ENCODE peak calls at places on chromosome 18, in eight cellular contexts. One of them, this sample, is unnamed.

GRCh38 chr18:57094199-57094598 is 52.7 kb upstream of the BOD1L2 start:
- DNase-seq in NCI-H2081: no peak
- DNase-seq in SHP77: no peak
- DNase-seq in head of caudate nucleus: no peak
- DNase-seq in activated CD4-positive, CD25-positive, alpha-beta regulatory T cell treated with anti-CD3 and anti-CD28 coated beads, Interleukin-2, amount 50 U/mL, for 72 hours: no peak
- DNase-seq in neural crest cell: no peak
- DNase-seq in activated T-helper 1 cell treated with anti-CD3 and anti-CD28 coated beads, Interleukin-12 subunit alpha, Interleukin-12 subunit beta, Interleukin-2, Interleukin-4 antibody, amounts not matched to agents 30 ng/mL and 10 ng/mL and 1 ng/mL, durations not matched to agents 14 hours and 24 hours and 36 hours: no peak
- DNase-seq in CD4-positive, alpha-beta memory T cell: no peak
- DNase-seq in this sample: no peak

GRCh38 chr18:79945118-79946042 is 6.1 kb downstream of the SLC66A2 start:
- DNase-seq in activated T-helper 1 cell treated with anti-CD3 and anti-CD28 coated beads, Interleukin-12 subunit alpha, Interleukin-12 subunit beta, Interleukin-2, Interleukin-4 antibody, amounts not matched to agents 30 ng/mL and 10 ng/mL and 1 ng/mL, durations not matched to agents 14 hours and 24 hours and 36 hours: no peak
- DNase-seq in neural crest cell: no peak
- DNase-seq in SHP77: no peak
- DNase-seq in NCI-H2081: no peak
- DNase-seq in CD4-positive, alpha-beta memory T cell: no peak
- DNase-seq in activated CD4-positive, CD25-positive, alpha-beta regulatory T cell treated with anti-CD3 and anti-CD28 coated beads, Interleukin-2, amount 50 U/mL, for 72 hours: peak
- DNase-seq in head of caudate nucleus: peak
- DNase-seq in this sample: no peak

GRCh38 chr18:9216459-9216858 is 79.9 kb downstream of the ANKRD12 start:
- DNase-seq in activated CD4-positive, CD25-positive, alpha-beta regulatory T cell treated with anti-CD3 and anti-CD28 coated beads, Interleukin-2, amount 50 U/mL, for 72 hours: no peak
- DNase-seq in SHP77: no peak
- DNase-seq in activated T-helper 1 cell treated with anti-CD3 and anti-CD28 coated beads, Interleukin-12 subunit alpha, Interleukin-12 subunit beta, Interleukin-2, Interleukin-4 antibody, amounts not matched to agents 30 ng/mL and 10 ng/mL and 1 ng/mL, durations not matched to agents 14 hours and 24 hours and 36 hours: no peak
- DNase-seq in neural crest cell: no peak
- DNase-seq in NCI-H2081: no peak
- DNase-seq in CD4-positive, alpha-beta memory T cell: no peak
- DNase-seq in head of caudate nucleus: no peak
- DNase-seq in this sample: no peak

GRCh38 chr18:55999641-56000040 is 411.6 kb upstream of the TCF4 start:
- DNase-seq in head of caudate nucleus: no peak
- DNase-seq in neural crest cell: no peak
- DNase-seq in activated T-helper 1 cell treated with anti-CD3 and anti-CD28 coated beads, Interleukin-12 subunit alpha, Interleukin-12 subunit beta, Interleukin-2, Interleukin-4 antibody, amounts not matched to agents 30 ng/mL and 10 ng/mL and 1 ng/mL, durations not matched to agents 14 hours and 24 hours and 36 hours: no peak
- DNase-seq in SHP77: no peak
- DNase-seq in NCI-H2081: no peak
- DNase-seq in CD4-positive, alpha-beta memory T cell: no peak
- DNase-seq in activated CD4-positive, CD25-positive, alpha-beta regulatory T cell treated with anti-CD3 and anti-CD28 coated beads, Interleukin-2, amount 50 U/mL, for 72 hours: no peak
- DNase-seq in this sample: no peak

GRCh38 chr18:73636355-73636754 is 511.3 kb downstream of the FBXO15 start:
- DNase-seq in SHP77: no peak
- DNase-seq in NCI-H2081: no peak
- DNase-seq in activated CD4-positive, CD25-positive, alpha-beta regulatory T cell treated with anti-CD3 and anti-CD28 coated beads, Interleukin-2, amount 50 U/mL, for 72 hours: no peak
- DNase-seq in neural crest cell: no peak
- DNase-seq in CD4-positive, alpha-beta memory T cell: no peak
- DNase-seq in head of caudate nucleus: no peak
- DNase-seq in activated T-helper 1 cell treated with anti-CD3 and anti-CD28 coated beads, Interleukin-12 subunit alpha, Interleukin-12 subunit beta, Interleukin-2, Interleukin-4 antibody, amounts not matched to agents 30 ng/mL and 10 ng/mL and 1 ng/mL, durations not matched to agents 14 hours and 24 hours and 36 hours: no peak
- DNase-seq in this sample: no peak

GRCh38 chr18:80175451-80176235 is 66.6 kb downstream of the ADNP2 start:
- DNase-seq in activated T-helper 1 cell treated with anti-CD3 and anti-CD28 coated beads, Interleukin-12 subunit alpha, Interleukin-12 subunit beta, Interleukin-2, Interleukin-4 antibody, amounts not matched to agents 30 ng/mL and 10 ng/mL and 1 ng/mL, durations not matched to agents 14 hours and 24 hours and 36 hours: no peak
- DNase-seq in head of caudate nucleus: no peak
- DNase-seq in neural crest cell: no peak
- DNase-seq in activated CD4-positive, CD25-positive, alpha-beta regulatory T cell treated with anti-CD3 and anti-CD28 coated beads, Interleukin-2, amount 50 U/mL, for 72 hours: no peak
- DNase-seq in CD4-positive, alpha-beta memory T cell: peak
- DNase-seq in NCI-H2081: peak
- DNase-seq in SHP77: no peak
- DNase-seq in this sample: no peak

GRCh38 chr18:57942090-57942489 is 101.9 kb upstream of the NEDD4L start:
- DNase-seq in CD4-positive, alpha-beta memory T cell: no peak
- DNase-seq in activated T-helper 1 cell treated with anti-CD3 and anti-CD28 coated beads, Interleukin-12 subunit alpha, Interleukin-12 subunit beta, Interleukin-2, Interleukin-4 antibody, amounts not matched to agents 30 ng/mL and 10 ng/mL and 1 ng/mL, durations not matched to agents 14 hours and 24 hours and 36 hours: no peak
- DNase-seq in NCI-H2081: no peak
- DNase-seq in neural crest cell: no peak
- DNase-seq in activated CD4-positive, CD25-positive, alpha-beta regulatory T cell treated with anti-CD3 and anti-CD28 coated beads, Interleukin-2, amount 50 U/mL, for 72 hours: no peak
- DNase-seq in head of caudate nucleus: no peak
- DNase-seq in SHP77: no peak
- DNase-seq in this sample: no peak

GRCh38 chr18:43662657-43663056 is 385.4 kb upstream of the SYT4 start:
- DNase-seq in head of caudate nucleus: no peak
- DNase-seq in NCI-H2081: no peak
- DNase-seq in activated T-helper 1 cell treated with anti-CD3 and anti-CD28 coated beads, Interleukin-12 subunit alpha, Interleukin-12 subunit beta, Interleukin-2, Interleukin-4 antibody, amounts not matched to agents 30 ng/mL and 10 ng/mL and 1 ng/mL, durations not matched to agents 14 hours and 24 hours and 36 hours: no peak
- DNase-seq in neural crest cell: no peak
- DNase-seq in SHP77: no peak
- DNase-seq in activated CD4-positive, CD25-positive, alpha-beta regulatory T cell treated with anti-CD3 and anti-CD28 coated beads, Interleukin-2, amount 50 U/mL, for 72 hours: no peak
- DNase-seq in CD4-positive, alpha-beta memory T cell: no peak
- DNase-seq in this sample: no peak

GRCh38 chr18:4233468-4233867 is 221.6 kb downstream of the DLGAP1 start:
- DNase-seq in NCI-H2081: no peak
- DNase-seq in activated CD4-positive, CD25-positive, alpha-beta regulatory T cell treated with anti-CD3 and anti-CD28 coated beads, Interleukin-2, amount 50 U/mL, for 72 hours: no peak
- DNase-seq in activated T-helper 1 cell treated with anti-CD3 and anti-CD28 coated beads, Interleukin-12 subunit alpha, Interleukin-12 subunit beta, Interleukin-2, Interleukin-4 antibody, amounts not matched to agents 30 ng/mL and 10 ng/mL and 1 ng/mL, durations not matched to agents 14 hours and 24 hours and 36 hours: no peak
- DNase-seq in SHP77: no peak
- DNase-seq in neural crest cell: no peak
- DNase-seq in CD4-positive, alpha-beta memory T cell: no peak
- DNase-seq in head of caudate nucleus: no peak
- DNase-seq in this sample: no peak

GRCh38 chr18:77346446-77346845 is 96.8 kb downstream of the GALR1 start:
- DNase-seq in CD4-positive, alpha-beta memory T cell: no peak
- DNase-seq in SHP77: no peak
- DNase-seq in NCI-H2081: no peak
- DNase-seq in neural crest cell: no peak
- DNase-seq in activated T-helper 1 cell treated with anti-CD3 and anti-CD28 coated beads, Interleukin-12 subunit alpha, Interleukin-12 subunit beta, Interleukin-2, Interleukin-4 antibody, amounts not matched to agents 30 ng/mL and 10 ng/mL and 1 ng/mL, durations not matched to agents 14 hours and 24 hours and 36 hours: no peak
- DNase-seq in head of caudate nucleus: no peak
- DNase-seq in activated CD4-positive, CD25-positive, alpha-beta regulatory T cell treated with anti-CD3 and anti-CD28 coated beads, Interleukin-2, amount 50 U/mL, for 72 hours: no peak
- DNase-seq in this sample: no peak

GRCh38 chr18:65725421-65726050 is 25.3 kb upstream of the CDH7 start:
- DNase-seq in activated T-helper 1 cell treated with anti-CD3 and anti-CD28 coated beads, Interleukin-12 subunit alpha, Interleukin-12 subunit beta, Interleukin-2, Interleukin-4 antibody, amounts not matched to agents 30 ng/mL and 10 ng/mL and 1 ng/mL, durations not matched to agents 14 hours and 24 hours and 36 hours: no peak
- DNase-seq in activated CD4-positive, CD25-positive, alpha-beta regulatory T cell treated with anti-CD3 and anti-CD28 coated beads, Interleukin-2, amount 50 U/mL, for 72 hours: no peak
- DNase-seq in CD4-positive, alpha-beta memory T cell: no peak
- DNase-seq in head of caudate nucleus: peak
- DNase-seq in NCI-H2081: peak
- DNase-seq in SHP77: peak
- DNase-seq in neural crest cell: peak
- DNase-seq in this sample: peak

GRCh38 chr18:49752095-49752457 is 61.3 kb downstream of the ACAA2 start:
- DNase-seq in neural crest cell: no peak
- DNase-seq in activated T-helper 1 cell treated with anti-CD3 and anti-CD28 coated beads, Interleukin-12 subunit alpha, Interleukin-12 subunit beta, Interleukin-2, Interleukin-4 antibody, amounts not matched to agents 30 ng/mL and 10 ng/mL and 1 ng/mL, durations not matched to agents 14 hours and 24 hours and 36 hours: no peak
- DNase-seq in CD4-positive, alpha-beta memory T cell: no peak
- DNase-seq in NCI-H2081: no peak
- DNase-seq in head of caudate nucleus: no peak
- DNase-seq in SHP77: no peak
- DNase-seq in activated CD4-positive, CD25-positive, alpha-beta regulatory T cell treated with anti-CD3 and anti-CD28 coated beads, Interleukin-2, amount 50 U/mL, for 72 hours: no peak
- DNase-seq in this sample: no peak

GRCh38 chr18:61394983-61395382 is 61.8 kb downstream of the CDH20 start:
- DNase-seq in neural crest cell: no peak
- DNase-seq in SHP77: no peak
- DNase-seq in NCI-H2081: no peak
- DNase-seq in CD4-positive, alpha-beta memory T cell: no peak
- DNase-seq in activated T-helper 1 cell treated with anti-CD3 and anti-CD28 coated beads, Interleukin-12 subunit alpha, Interleukin-12 subunit beta, Interleukin-2, Interleukin-4 antibody, amounts not matched to agents 30 ng/mL and 10 ng/mL and 1 ng/mL, durations not matched to agents 14 hours and 24 hours and 36 hours: no peak
- DNase-seq in head of caudate nucleus: no peak
- DNase-seq in activated CD4-positive, CD25-positive, alpha-beta regulatory T cell treated with anti-CD3 and anti-CD28 coated beads, Interleukin-2, amount 50 U/mL, for 72 hours: no peak
- DNase-seq in this sample: no peak

GRCh38 chr18:29430416-29430815 is 1253.5 kb upstream of the CDH2 start:
- DNase-seq in NCI-H2081: no peak
- DNase-seq in SHP77: no peak
- DNase-seq in neural crest cell: no peak
- DNase-seq in head of caudate nucleus: no peak
- DNase-seq in activated T-helper 1 cell treated with anti-CD3 and anti-CD28 coated beads, Interleukin-12 subunit alpha, Interleukin-12 subunit beta, Interleukin-2, Interleukin-4 antibody, amounts not matched to agents 30 ng/mL and 10 ng/mL and 1 ng/mL, durations not matched to agents 14 hours and 24 hours and 36 hours: no peak
- DNase-seq in CD4-positive, alpha-beta memory T cell: no peak
- DNase-seq in activated CD4-positive, CD25-positive, alpha-beta regulatory T cell treated with anti-CD3 and anti-CD28 coated beads, Interleukin-2, amount 50 U/mL, for 72 hours: no peak
- DNase-seq in this sample: no peak

GRCh38 chr18:45284174-45284573 is 331.1 kb upstream of the SLC14A2 start:
- DNase-seq in neural crest cell: no peak
- DNase-seq in activated T-helper 1 cell treated with anti-CD3 and anti-CD28 coated beads, Interleukin-12 subunit alpha, Interleukin-12 subunit beta, Interleukin-2, Interleukin-4 antibody, amounts not matched to agents 30 ng/mL and 10 ng/mL and 1 ng/mL, durations not matched to agents 14 hours and 24 hours and 36 hours: no peak
- DNase-seq in NCI-H2081: no peak
- DNase-seq in CD4-positive, alpha-beta memory T cell: no peak
- DNase-seq in activated CD4-positive, CD25-positive, alpha-beta regulatory T cell treated with anti-CD3 and anti-CD28 coated beads, Interleukin-2, amount 50 U/mL, for 72 hours: no peak
- DNase-seq in head of caudate nucleus: no peak
- DNase-seq in SHP77: no peak
- DNase-seq in this sample: no peak

GRCh38 chr18:57275111-57275510 is 77.2 kb upstream of the ST8SIA3 start:
- DNase-seq in head of caudate nucleus: no peak
- DNase-seq in neural crest cell: no peak
- DNase-seq in SHP77: no peak
- DNase-seq in activated CD4-positive, CD25-positive, alpha-beta regulatory T cell treated with anti-CD3 and anti-CD28 coated beads, Interleukin-2, amount 50 U/mL, for 72 hours: no peak
- DNase-seq in activated T-helper 1 cell treated with anti-CD3 and anti-CD28 coated beads, Interleukin-12 subunit alpha, Interleukin-12 subunit beta, Interleukin-2, Interleukin-4 antibody, amounts not matched to agents 30 ng/mL and 10 ng/mL and 1 ng/mL, durations not matched to agents 14 hours and 24 hours and 36 hours: no peak
- DNase-seq in NCI-H2081: no peak
- DNase-seq in CD4-positive, alpha-beta memory T cell: no peak
- DNase-seq in this sample: no peak

GRCh38 chr18:7174359-7175107 is 56.4 kb upstream of the LRRC30 start:
- DNase-seq in activated CD4-positive, CD25-positive, alpha-beta regulatory T cell treated with anti-CD3 and anti-CD28 coated beads, Interleukin-2, amount 50 U/mL, for 72 hours: no peak
- DNase-seq in CD4-positive, alpha-beta memory T cell: no peak
- DNase-seq in head of caudate nucleus: peak
- DNase-seq in NCI-H2081: no peak
- DNase-seq in SHP77: peak
- DNase-seq in neural crest cell: no peak
- DNase-seq in activated T-helper 1 cell treated with anti-CD3 and anti-CD28 coated beads, Interleukin-12 subunit alpha, Interleukin-12 subunit beta, Interleukin-2, Interleukin-4 antibody, amounts not matched to agents 30 ng/mL and 10 ng/mL and 1 ng/mL, durations not matched to agents 14 hours and 24 hours and 36 hours: no peak
- DNase-seq in this sample: peak

GRCh38 chr18:27723168-27723567 is 453.8 kb downstream of the CDH2 start:
- DNase-seq in neural crest cell: no peak
- DNase-seq in NCI-H2081: no peak
- DNase-seq in head of caudate nucleus: no peak
- DNase-seq in SHP77: no peak
- DNase-seq in activated CD4-positive, CD25-positive, alpha-beta regulatory T cell treated with anti-CD3 and anti-CD28 coated beads, Interleukin-2, amount 50 U/mL, for 72 hours: no peak
- DNase-seq in CD4-positive, alpha-beta memory T cell: no peak
- DNase-seq in activated T-helper 1 cell treated with anti-CD3 and anti-CD28 coated beads, Interleukin-12 subunit alpha, Interleukin-12 subunit beta, Interleukin-2, Interleukin-4 antibody, amounts not matched to agents 30 ng/mL and 10 ng/mL and 1 ng/mL, durations not matched to agents 14 hours and 24 hours and 36 hours: no peak
- DNase-seq in this sample: no peak

GRCh38 chr18:23354625-23355024 is 98.5 kb upstream of the RIOK3 start:
- DNase-seq in CD4-positive, alpha-beta memory T cell: no peak
- DNase-seq in activated CD4-positive, CD25-positive, alpha-beta regulatory T cell treated with anti-CD3 and anti-CD28 coated beads, Interleukin-2, amount 50 U/mL, for 72 hours: no peak
- DNase-seq in activated T-helper 1 cell treated with anti-CD3 and anti-CD28 coated beads, Interleukin-12 subunit alpha, Interleukin-12 subunit beta, Interleukin-2, Interleukin-4 antibody, amounts not matched to agents 30 ng/mL and 10 ng/mL and 1 ng/mL, durations not matched to agents 14 hours and 24 hours and 36 hours: no peak
- DNase-seq in NCI-H2081: no peak
- DNase-seq in head of caudate nucleus: no peak
- DNase-seq in SHP77: no peak
- DNase-seq in neural crest cell: no peak
- DNase-seq in this sample: no peak

GRCh38 chr18:54608008-54608642 is 17.1 kb downstream of the DYNAP start:
- DNase-seq in CD4-positive, alpha-beta memory T cell: no peak
- DNase-seq in neural crest cell: no peak
- DNase-seq in head of caudate nucleus: no peak
- DNase-seq in NCI-H2081: no peak
- DNase-seq in SHP77: no peak
- DNase-seq in activated CD4-positive, CD25-positive, alpha-beta regulatory T cell treated with anti-CD3 and anti-CD28 coated beads, Interleukin-2, amount 50 U/mL, for 72 hours: no peak
- DNase-seq in activated T-helper 1 cell treated with anti-CD3 and anti-CD28 coated beads, Interleukin-12 subunit alpha, Interleukin-12 subunit beta, Interleukin-2, Interleukin-4 antibody, amounts not matched to agents 30 ng/mL and 10 ng/mL and 1 ng/mL, durations not matched to agents 14 hours and 24 hours and 36 hours: no peak
- DNase-seq in this sample: no peak

GRCh38 chr18:23377669-23378469 is 75.2 kb upstream of the RIOK3 start:
- DNase-seq in NCI-H2081: no peak
- DNase-seq in head of caudate nucleus: no peak
- DNase-seq in CD4-positive, alpha-beta memory T cell: no peak
- DNase-seq in SHP77: no peak
- DNase-seq in activated T-helper 1 cell treated with anti-CD3 and anti-CD28 coated beads, Interleukin-12 subunit alpha, Interleukin-12 subunit beta, Interleukin-2, Interleukin-4 antibody, amounts not matched to agents 30 ng/mL and 10 ng/mL and 1 ng/mL, durations not matched to agents 14 hours and 24 hours and 36 hours: no peak
- DNase-seq in activated CD4-positive, CD25-positive, alpha-beta regulatory T cell treated with anti-CD3 and anti-CD28 coated beads, Interleukin-2, amount 50 U/mL, for 72 hours: no peak
- DNase-seq in neural crest cell: no peak
- DNase-seq in this sample: no peak

GRCh38 chr18:75408554-75409506 is 18.7 kb downstream of the SMIM21 start:
- DNase-seq in head of caudate nucleus: no peak
- DNase-seq in SHP77: peak
- DNase-seq in neural crest cell: no peak
- DNase-seq in CD4-positive, alpha-beta memory T cell: no peak
- DNase-seq in activated CD4-positive, CD25-positive, alpha-beta regulatory T cell treated with anti-CD3 and anti-CD28 coated beads, Interleukin-2, amount 50 U/mL, for 72 hours: no peak
- DNase-seq in NCI-H2081: no peak
- DNase-seq in activated T-helper 1 cell treated with anti-CD3 and anti-CD28 coated beads, Interleukin-12 subunit alpha, Interleukin-12 subunit beta, Interleukin-2, Interleukin-4 antibody, amounts not matched to agents 30 ng/mL and 10 ng/mL and 1 ng/mL, durations not matched to agents 14 hours and 24 hours and 36 hours: peak
- DNase-seq in this sample: no peak

GRCh38 chr18:215448-216010 is 52.3 kb downstream of the THOC1 start:
- DNase-seq in neural crest cell: no peak
- DNase-seq in NCI-H2081: no peak
- DNase-seq in SHP77: no peak
- DNase-seq in head of caudate nucleus: no peak
- DNase-seq in CD4-positive, alpha-beta memory T cell: no peak
- DNase-seq in activated CD4-positive, CD25-positive, alpha-beta regulatory T cell treated with anti-CD3 and anti-CD28 coated beads, Interleukin-2, amount 50 U/mL, for 72 hours: no peak
- DNase-seq in activated T-helper 1 cell treated with anti-CD3 and anti-CD28 coated beads, Interleukin-12 subunit alpha, Interleukin-12 subunit beta, Interleukin-2, Interleukin-4 antibody, amounts not matched to agents 30 ng/mL and 10 ng/mL and 1 ng/mL, durations not matched to agents 14 hours and 24 hours and 36 hours: no peak
- DNase-seq in this sample: no peak

GRCh38 chr18:904135-905090 is at the start of gene ADCYAP1:
- DNase-seq in NCI-H2081: no peak
- DNase-seq in neural crest cell: no peak
- DNase-seq in activated CD4-positive, CD25-positive, alpha-beta regulatory T cell treated with anti-CD3 and anti-CD28 coated beads, Interleukin-2, amount 50 U/mL, for 72 hours: no peak
- DNase-seq in activated T-helper 1 cell treated with anti-CD3 and anti-CD28 coated beads, Interleukin-12 subunit alpha, Interleukin-12 subunit beta, Interleukin-2, Interleukin-4 antibody, amounts not matched to agents 30 ng/mL and 10 ng/mL and 1 ng/mL, durations not matched to agents 14 hours and 24 hours and 36 hours: no peak
- DNase-seq in CD4-positive, alpha-beta memory T cell: no peak
- DNase-seq in head of caudate nucleus: no peak
- DNase-seq in SHP77: peak
- DNase-seq in this sample: no peak

GRCh38 chr18:53567935-53568574 is 656.4 kb downstream of the MBD2 start:
- DNase-seq in activated CD4-positive, CD25-positive, alpha-beta regulatory T cell treated with anti-CD3 and anti-CD28 coated beads, Interleukin-2, amount 50 U/mL, for 72 hours: no peak
- DNase-seq in head of caudate nucleus: no peak
- DNase-seq in SHP77: peak
- DNase-seq in NCI-H2081: peak
- DNase-seq in activated T-helper 1 cell treated with anti-CD3 and anti-CD28 coated beads, Interleukin-12 subunit alpha, Interleukin-12 subunit beta, Interleukin-2, Interleukin-4 antibody, amounts not matched to agents 30 ng/mL and 10 ng/mL and 1 ng/mL, durations not matched to agents 14 hours and 24 hours and 36 hours: no peak
- DNase-seq in neural crest cell: peak
- DNase-seq in CD4-positive, alpha-beta memory T cell: peak
- DNase-seq in this sample: peak

GRCh38 chr18:8426401-8426800 is 182.8 kb upstream of the RAB12 start:
- DNase-seq in neural crest cell: peak
- DNase-seq in activated CD4-positive, CD25-positive, alpha-beta regulatory T cell treated with anti-CD3 and anti-CD28 coated beads, Interleukin-2, amount 50 U/mL, for 72 hours: no peak
- DNase-seq in CD4-positive, alpha-beta memory T cell: no peak
- DNase-seq in head of caudate nucleus: peak
- DNase-seq in activated T-helper 1 cell treated with anti-CD3 and anti-CD28 coated beads, Interleukin-12 subunit alpha, Interleukin-12 subunit beta, Interleukin-2, Interleukin-4 antibody, amounts not matched to agents 30 ng/mL and 10 ng/mL and 1 ng/mL, durations not matched to agents 14 hours and 24 hours and 36 hours: no peak
- DNase-seq in NCI-H2081: no peak
- DNase-seq in SHP77: no peak
- DNase-seq in this sample: no peak

GRCh38 chr18:5851998-5852397 is 43.3 kb downstream of the TMEM200C start:
- DNase-seq in activated T-helper 1 cell treated with anti-CD3 and anti-CD28 coated beads, Interleukin-12 subunit alpha, Interleukin-12 subunit beta, Interleukin-2, Interleukin-4 antibody, amounts not matched to agents 30 ng/mL and 10 ng/mL and 1 ng/mL, durations not matched to agents 14 hours and 24 hours and 36 hours: no peak
- DNase-seq in activated CD4-positive, CD25-positive, alpha-beta regulatory T cell treated with anti-CD3 and anti-CD28 coated beads, Interleukin-2, amount 50 U/mL, for 72 hours: no peak
- DNase-seq in CD4-positive, alpha-beta memory T cell: no peak
- DNase-seq in NCI-H2081: peak
- DNase-seq in SHP77: no peak
- DNase-seq in neural crest cell: no peak
- DNase-seq in head of caudate nucleus: no peak
- DNase-seq in this sample: no peak

GRCh38 chr18:23879966-23880565 is 134.5 kb upstream of the TTC39C start:
- DNase-seq in CD4-positive, alpha-beta memory T cell: no peak
- DNase-seq in activated T-helper 1 cell treated with anti-CD3 and anti-CD28 coated beads, Interleukin-12 subunit alpha, Interleukin-12 subunit beta, Interleukin-2, Interleukin-4 antibody, amounts not matched to agents 30 ng/mL and 10 ng/mL and 1 ng/mL, durations not matched to agents 14 hours and 24 hours and 36 hours: no peak
- DNase-seq in SHP77: no peak
- DNase-seq in activated CD4-positive, CD25-positive, alpha-beta regulatory T cell treated with anti-CD3 and anti-CD28 coated beads, Interleukin-2, amount 50 U/mL, for 72 hours: no peak
- DNase-seq in head of caudate nucleus: no peak
- DNase-seq in NCI-H2081: no peak
- DNase-seq in neural crest cell: no peak
- DNase-seq in this sample: no peak

GRCh38 chr18:34764451-34764850 is 54.4 kb downstream of the DTNA start:
- DNase-seq in activated CD4-positive, CD25-positive, alpha-beta regulatory T cell treated with anti-CD3 and anti-CD28 coated beads, Interleukin-2, amount 50 U/mL, for 72 hours: no peak
- DNase-seq in activated T-helper 1 cell treated with anti-CD3 and anti-CD28 coated beads, Interleukin-12 subunit alpha, Interleukin-12 subunit beta, Interleukin-2, Interleukin-4 antibody, amounts not matched to agents 30 ng/mL and 10 ng/mL and 1 ng/mL, durations not matched to agents 14 hours and 24 hours and 36 hours: no peak
- DNase-seq in neural crest cell: no peak
- DNase-seq in CD4-positive, alpha-beta memory T cell: no peak
- DNase-seq in head of caudate nucleus: no peak
- DNase-seq in SHP77: no peak
- DNase-seq in NCI-H2081: no peak
- DNase-seq in this sample: no peak

GRCh38 chr18:12837747-12838146 is 46.3 kb downstream of the PTPN2 start:
- DNase-seq in CD4-positive, alpha-beta memory T cell: no peak
- DNase-seq in head of caudate nucleus: no peak
- DNase-seq in NCI-H2081: peak
- DNase-seq in SHP77: no peak
- DNase-seq in neural crest cell: no peak
- DNase-seq in activated T-helper 1 cell treated with anti-CD3 and anti-CD28 coated beads, Interleukin-12 subunit alpha, Interleukin-12 subunit beta, Interleukin-2, Interleukin-4 antibody, amounts not matched to agents 30 ng/mL and 10 ng/mL and 1 ng/mL, durations not matched to agents 14 hours and 24 hours and 36 hours: no peak
- DNase-seq in activated CD4-positive, CD25-positive, alpha-beta regulatory T cell treated with anti-CD3 and anti-CD28 coated beads, Interleukin-2, amount 50 U/mL, for 72 hours: no peak
- DNase-seq in this sample: no peak

GRCh38 chr18:9792565-9793226 is 84.6 kb downstream of the RAB31 start:
- DNase-seq in activated T-helper 1 cell treated with anti-CD3 and anti-CD28 coated beads, Interleukin-12 subunit alpha, Interleukin-12 subunit beta, Interleukin-2, Interleukin-4 antibody, amounts not matched to agents 30 ng/mL and 10 ng/mL and 1 ng/mL, durations not matched to agents 14 hours and 24 hours and 36 hours: no peak
- DNase-seq in SHP77: no peak
- DNase-seq in neural crest cell: no peak
- DNase-seq in head of caudate nucleus: peak
- DNase-seq in activated CD4-positive, CD25-positive, alpha-beta regulatory T cell treated with anti-CD3 and anti-CD28 coated beads, Interleukin-2, amount 50 U/mL, for 72 hours: peak
- DNase-seq in CD4-positive, alpha-beta memory T cell: no peak
- DNase-seq in NCI-H2081: no peak
- DNase-seq in this sample: no peak

GRCh38 chr18:47557160-47557559 is 305.7 kb upstream of the SKOR2 start:
- DNase-seq in activated CD4-positive, CD25-positive, alpha-beta regulatory T cell treated with anti-CD3 and anti-CD28 coated beads, Interleukin-2, amount 50 U/mL, for 72 hours: no peak
- DNase-seq in neural crest cell: no peak
- DNase-seq in CD4-positive, alpha-beta memory T cell: no peak
- DNase-seq in NCI-H2081: no peak
- DNase-seq in activated T-helper 1 cell treated with anti-CD3 and anti-CD28 coated beads, Interleukin-12 subunit alpha, Interleukin-12 subunit beta, Interleukin-2, Interleukin-4 antibody, amounts not matched to agents 30 ng/mL and 10 ng/mL and 1 ng/mL, durations not matched to agents 14 hours and 24 hours and 36 hours: no peak
- DNase-seq in SHP77: no peak
- DNase-seq in head of caudate nucleus: no peak
- DNase-seq in this sample: no peak

GRCh38 chr18:32019251-32019943 is 772 bp downstream of the RNF125 start:
- DNase-seq in neural crest cell: peak
- DNase-seq in head of caudate nucleus: peak
- DNase-seq in SHP77: peak
- DNase-seq in CD4-positive, alpha-beta memory T cell: peak
- DNase-seq in NCI-H2081: peak
- DNase-seq in activated T-helper 1 cell treated with anti-CD3 and anti-CD28 coated beads, Interleukin-12 subunit alpha, Interleukin-12 subunit beta, Interleukin-2, Interleukin-4 antibody, amounts not matched to agents 30 ng/mL and 10 ng/mL and 1 ng/mL, durations not matched to agents 14 hours and 24 hours and 36 hours: peak
- DNase-seq in activated CD4-positive, CD25-positive, alpha-beta regulatory T cell treated with anti-CD3 and anti-CD28 coated beads, Interleukin-2, amount 50 U/mL, for 72 hours: peak
- DNase-seq in this sample: peak

GRCh38 chr18:21162786-21163185 is 51.2 kb upstream of the ROCK1 start:
- DNase-seq in NCI-H2081: no peak
- DNase-seq in activated CD4-positive, CD25-positive, alpha-beta regulatory T cell treated with anti-CD3 and anti-CD28 coated beads, Interleukin-2, amount 50 U/mL, for 72 hours: no peak
- DNase-seq in SHP77: no peak
- DNase-seq in activated T-helper 1 cell treated with anti-CD3 and anti-CD28 coated beads, Interleukin-12 subunit alpha, Interleukin-12 subunit beta, Interleukin-2, Interleukin-4 antibody, amounts not matched to agents 30 ng/mL and 10 ng/mL and 1 ng/mL, durations not matched to agents 14 hours and 24 hours and 36 hours: no peak
- DNase-seq in neural crest cell: no peak
- DNase-seq in CD4-positive, alpha-beta memory T cell: no peak
- DNase-seq in head of caudate nucleus: no peak
- DNase-seq in this sample: no peak